ENCODE peak calls at places on chromosome 3, in nine cellular contexts. U, Z, I, X, H, M, W, T and J are unnamed samples.

GRCh38 chr3:38582941-38583645 is 66.4 kb downstream of the SCN5A start:
- DNase-seq in U (no peak), Z (no peak), I (no peak), X (no peak), H (no peak), M (no peak), W (no peak), T (no peak), J (no peak)

GRCh38 chr3:105347625-105348302 is 18.9 kb upstream of the ALCAM start:
- DNase-seq in U (no peak), Z (no peak), I (no peak), X (no peak), H (no peak), M (no peak), W (no peak), T (no peak), J (no peak)

GRCh38 chr3:67526246-67526645 is 128.2 kb downstream of the SUCLG2 start:
- DNase-seq in U (no peak), Z (no peak), I (peak; percentile 39), X (no peak), H (no peak), M (no peak), W (peak; percentile 86), T (peak; percentile 86), J (peak; percentile 97)

GRCh38 chr3:40597441-40597840 is 72.7 kb downstream of the ZNF621 start:
- DNase-seq in U (no peak), Z (peak; percentile 21), I (no peak), X (no peak), H (no peak), M (no peak), W (no peak), T (no peak), J (peak; percentile 32)

GRCh38 chr3:55669133-55669532 is 182.0 kb upstream of the WNT5A start:
- DNase-seq in U (no peak), Z (no peak), I (no peak), X (no peak), H (no peak), M (no peak), W (no peak), T (no peak), J (no peak)

GRCh38 chr3:193729088-193729465 is 136.1 kb downstream of the OPA1 start:
- DNase-seq in U (no peak), Z (no peak), I (no peak), X (no peak), H (no peak), M (no peak), W (no peak), T (no peak), J (no peak)

GRCh38 chr3:196789773-196790419 is 50.2 kb downstream of the PAK2 start:
- DNase-seq in U (no peak), Z (no peak), I (no peak), X (no peak), H (no peak), M (no peak), W (no peak), T (no peak), J (no peak)

GRCh38 chr3:79380581-79380980 is 387.2 kb downstream of the ROBO1 start:
- DNase-seq in U (no peak), Z (no peak), I (no peak), X (no peak), H (no peak), M (no peak), W (peak; percentile 14), T (peak; percentile 4), J (no peak)

GRCh38 chr3:197372076-197372661 is 73.8 kb upstream of the DLG1 start:
- DNase-seq in U (no peak), Z (peak; percentile 93), I (no peak), X (no peak), H (no peak), M (no peak), W (peak; percentile 70), T (peak; percentile 72), J (peak; percentile 83)

GRCh38 chr3:16257304-16257703 is 7.4 kb downstream of the DPH3 start:
- DNase-seq in U (no peak), Z (no peak), I (no peak), X (no peak), H (no peak), M (no peak), W (no peak), T (no peak), J (no peak)

GRCh38 chr3:40249168-40249567 is 60.3 kb upstream of the EIF1B start:
- DNase-seq in U (no peak), Z (no peak), I (no peak), X (no peak), H (no peak), M (no peak), W (no peak), T (no peak), J (no peak)

GRCh38 chr3:58288011-58288728 is 17.9 kb upstream of the RPP14 start:
- DNase-seq in U (no peak), Z (no peak), I (peak; percentile 23), X (no peak), H (no peak), M (no peak), W (no peak), T (no peak), J (no peak)

GRCh38 chr3:66017084-66017990 is 21.4 kb downstream of the MAGI1 start:
- DNase-seq in U (no peak), Z (no peak), I (no peak), X (no peak), H (no peak), M (no peak), W (no peak), T (no peak), J (no peak)

GRCh38 chr3:171565671-171566070 is 105.5 kb upstream of the TNIK start:
- DNase-seq in U (no peak), Z (no peak), I (peak; percentile 67), X (no peak), H (no peak), M (no peak), W (peak; percentile 44), T (no peak), J (no peak)

GRCh38 chr3:16884748-16885587 is at the start of gene PLCL2:
- DNase-seq in U (peak; percentile 69), Z (no peak), I (peak; percentile 72), X (peak; percentile 84), H (peak; percentile 39), M (peak; percentile 67), W (peak; percentile 34), T (no peak), J (no peak)

GRCh38 chr3:195770081-195770840 is 41.5 kb downstream of the MUC4 start:
- DNase-seq in U (no peak), Z (no peak), I (no peak), X (no peak), H (no peak), M (no peak), W (no peak), T (no peak), J (no peak)

GRCh38 chr3:46110701-46111493 is 83.6 kb upstream of the XCR1 start:
- DNase-seq in U (no peak), Z (peak; percentile 70), I (peak; percentile 95), X (no peak), H (no peak), M (no peak), W (peak; percentile 90), T (peak; percentile 72), J (peak; percentile 86)

GRCh38 chr3:186247821-186248814 is 113.9 kb downstream of the DGKG start:
- DNase-seq in U (no peak), Z (no peak), I (no peak), X (no peak), H (no peak), M (no peak), W (no peak), T (no peak), J (no peak)

GRCh38 chr3:180017846-180018245 is 18.9 kb downstream of the PEX5L start:
- DNase-seq in U (no peak), Z (no peak), I (no peak), X (no peak), H (no peak), M (no peak), W (no peak), T (no peak), J (no peak)

GRCh38 chr3:24680214-24680967 is 185.7 kb upstream of the THRB start:
- DNase-seq in U (peak; percentile 84), Z (no peak), I (peak; percentile 72), X (peak; percentile 82), H (peak; percentile 56), M (peak; percentile 62), W (no peak), T (no peak), J (peak; percentile 16)

GRCh38 chr3:97882975-97883598 is 61.3 kb downstream of the CRYBG3 start:
- DNase-seq in U (no peak), Z (no peak), I (no peak), X (no peak), H (no peak), M (peak; percentile 26), W (peak; percentile 39), T (no peak), J (peak; percentile 71)

GRCh38 chr3:71784201-71784913 is 591 bp downstream of the PROK2 start:
- DNase-seq in U (peak; percentile 8), Z (no peak), I (peak; percentile 50), X (no peak), H (no peak), M (no peak), W (no peak), T (no peak), J (no peak)
- H3K4me3 ChIP-seq in U (peak overlapping the region; percentile 40), Z (peak overlapping the region; percentile 29), I (peak overlapping the region; percentile 70), X (peak overlapping the region; percentile 35), H (no peak overlapping the region), M (no peak overlapping the region), W (no peak overlapping the region), T (no peak overlapping the region), J (no peak overlapping the region)

GRCh38 chr3:184230603-184231528 is 1.5 kb downstream of the VWA5B2 start:
- DNase-seq in U (peak; percentile 13), Z (no peak), I (no peak), X (no peak), H (no peak), M (no peak), W (no peak), T (no peak), J (no peak)
- TF ChIP-seq CTCF in U (no peak), Z (no peak), I (no peak), X (no peak), H (no peak), M (no peak), W (no peak), T (no peak), J (no peak)

DNA sequence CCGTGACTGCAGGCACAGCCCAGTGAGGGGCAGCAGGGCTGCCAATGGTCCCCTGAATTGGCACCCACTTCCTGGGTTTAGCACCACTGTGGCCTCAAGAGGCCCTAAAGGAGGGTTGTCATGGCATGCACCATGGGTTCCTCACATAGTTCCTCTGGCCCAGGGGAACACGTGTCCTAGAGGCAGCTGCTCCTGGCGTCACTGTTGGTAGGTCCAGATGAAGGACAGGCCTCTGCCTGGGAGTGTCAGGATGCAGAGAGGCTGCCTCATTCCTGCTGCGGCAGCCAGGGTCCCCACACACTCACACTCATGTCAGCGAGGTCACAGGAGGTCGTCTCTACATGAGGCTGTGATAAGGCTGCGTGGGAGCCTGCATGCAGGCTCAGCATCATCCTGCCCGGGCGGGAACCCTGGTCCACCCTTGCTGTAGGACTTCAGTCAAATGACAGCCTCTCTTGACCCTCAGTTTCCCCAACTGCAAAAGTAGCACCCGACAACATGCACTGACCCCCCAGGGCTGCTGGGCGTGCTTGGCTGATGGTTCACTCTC is 26.1 kb upstream of the SFMBT1 start:
- DNase-seq in U (no peak), Z (no peak), I (no peak), X (no peak), H (no peak), M (no peak), W (no peak), T (no peak), J (no peak)
- H3K4me3 ChIP-seq in U (no peak overlapping the region), Z (no peak overlapping the region), I (no peak overlapping the region), X (no peak overlapping the region), H (no peak overlapping the region), M (no peak overlapping the region), W (peak overlapping the region; percentile 43), T (no peak overlapping the region), J (no peak overlapping the region)

GRCh38 chr3:125403789-125404188 is 28.7 kb upstream of the ZNF148 start:
- DNase-seq in U (no peak), Z (no peak), I (peak; percentile 24), X (no peak), H (no peak), M (no peak), W (no peak), T (no peak), J (no peak)
- TF ChIP-seq CTCF in U (no peak), Z (peak; percentile 8), I (peak; percentile 27), X (no peak), H (no peak), M (no peak), W (peak; percentile 7), T (no peak), J (no peak)